ENCODE peak calls at places on chromosome 5, in seven cellular contexts. One of them, this sample, is unnamed.
A peak's percentile ranks its signal among the peaks of the same experiment; 100 is the strongest.

GRCh38 chr5:101012880-101013279 is 109.8 kb upstream of the ST8SIA4 start:
- DNase-seq in heart left ventricle: no peak
- DNase-seq in dorsolateral prefrontal cortex: no peak
- DNase-seq in breast epithelium: no peak
- DNase-seq in uterus: no peak
- DNase-seq in HCT116: no peak
- DNase-seq in PC-3: peak; percentile 11
- DNase-seq in this sample: peak; percentile 1

GRCh38 chr5:139110526-139111168 is 87.5 kb downstream of the SIL1 start:
- DNase-seq in HCT116: no peak
- DNase-seq in breast epithelium: no peak
- DNase-seq in heart left ventricle: no peak
- DNase-seq in PC-3: no peak
- DNase-seq in uterus: no peak
- DNase-seq in dorsolateral prefrontal cortex: peak; percentile 56
- DNase-seq in this sample: no peak

GRCh38 chr5:175752826-175753535 is 95.1 kb downstream of the HRH2 start:
- DNase-seq in dorsolateral prefrontal cortex: no peak
- DNase-seq in uterus: no peak
- DNase-seq in breast epithelium: no peak
- DNase-seq in HCT116: no peak
- DNase-seq in PC-3: no peak
- DNase-seq in heart left ventricle: no peak
- DNase-seq in this sample: no peak

GRCh38 chr5:67520161-67520886 is 323.7 kb upstream of the CD180 start:
- DNase-seq in PC-3: no peak
- DNase-seq in dorsolateral prefrontal cortex: no peak
- DNase-seq in uterus: no peak
- DNase-seq in heart left ventricle: no peak
- DNase-seq in HCT116: no peak
- DNase-seq in breast epithelium: no peak
- DNase-seq in this sample: no peak

GRCh38 chr5:3787604-3788003 is 192.0 kb downstream of the IRX1 start:
- DNase-seq in PC-3: no peak
- DNase-seq in uterus: no peak
- DNase-seq in HCT116: no peak
- DNase-seq in breast epithelium: no peak
- DNase-seq in dorsolateral prefrontal cortex: no peak
- DNase-seq in heart left ventricle: no peak
- DNase-seq in this sample: no peak

GRCh38 chr5:150122158-150122510 is 33.5 kb downstream of the PDGFRB start:
- DNase-seq in HCT116: no peak
- DNase-seq in breast epithelium: no peak
- DNase-seq in uterus: peak; percentile 15
- DNase-seq in heart left ventricle: peak; percentile 27
- DNase-seq in PC-3: peak; percentile 31
- DNase-seq in dorsolateral prefrontal cortex: no peak
- DNase-seq in this sample: no peak

GRCh38 chr5:168477060-168477459 is 9.2 kb upstream of the RARS1 start:
- DNase-seq in dorsolateral prefrontal cortex: no peak
- DNase-seq in HCT116: no peak
- DNase-seq in heart left ventricle: no peak
- DNase-seq in breast epithelium: no peak
- DNase-seq in PC-3: no peak
- DNase-seq in uterus: no peak
- DNase-seq in this sample: peak; percentile 43

GRCh38 chr5:148828461-148829247 is 2.2 kb downstream of the ADRB2 start:
- DNase-seq in PC-3: peak; percentile 86
- DNase-seq in breast epithelium: no peak
- DNase-seq in HCT116: no peak
- DNase-seq in heart left ventricle: no peak
- DNase-seq in uterus: no peak
- DNase-seq in dorsolateral prefrontal cortex: no peak
- DNase-seq in this sample: no peak

GRCh38 chr5:78537821-78538220 is 110.8 kb downstream of the LHFPL2 start:
- DNase-seq in heart left ventricle: no peak
- DNase-seq in HCT116: no peak
- DNase-seq in dorsolateral prefrontal cortex: no peak
- DNase-seq in PC-3: peak; percentile 65
- DNase-seq in uterus: peak; percentile 56
- DNase-seq in breast epithelium: no peak
- DNase-seq in this sample: peak; percentile 72

GRCh38 chr5:99929067-99929805 is 605.9 kb upstream of the FAM174A start:
- DNase-seq in uterus: no peak
- DNase-seq in PC-3: no peak
- DNase-seq in breast epithelium: no peak
- DNase-seq in heart left ventricle: no peak
- DNase-seq in dorsolateral prefrontal cortex: no peak
- DNase-seq in HCT116: no peak
- DNase-seq in this sample: no peak

GRCh38 chr5:53114988-53115387 is 5.4 kb upstream of the MOCS2 start:
- DNase-seq in uterus: no peak
- DNase-seq in breast epithelium: no peak
- DNase-seq in heart left ventricle: no peak
- DNase-seq in HCT116: no peak
- DNase-seq in PC-3: peak; percentile 45
- DNase-seq in dorsolateral prefrontal cortex: no peak
- DNase-seq in this sample: peak; percentile 53

GRCh38 chr5:167513383-167513782 is 778.1 kb upstream of the WWC1 start:
- DNase-seq in HCT116: no peak
- DNase-seq in breast epithelium: no peak
- DNase-seq in uterus: no peak
- DNase-seq in heart left ventricle: no peak
- DNase-seq in dorsolateral prefrontal cortex: no peak
- DNase-seq in PC-3: no peak
- DNase-seq in this sample: no peak

GRCh38 chr5:172107606-172108005 is 80.4 kb downstream of the STK10 start:
- DNase-seq in dorsolateral prefrontal cortex: no peak
- DNase-seq in HCT116: no peak
- DNase-seq in uterus: no peak
- DNase-seq in PC-3: peak; percentile 57
- DNase-seq in heart left ventricle: no peak
- DNase-seq in breast epithelium: no peak
- DNase-seq in this sample: peak; percentile 79

GRCh38 chr5:150020249-150020648 is 19.7 kb downstream of the HMGXB3 start:
- DNase-seq in HCT116: no peak
- DNase-seq in uterus: no peak
- DNase-seq in heart left ventricle: no peak
- DNase-seq in dorsolateral prefrontal cortex: no peak
- DNase-seq in breast epithelium: no peak
- DNase-seq in PC-3: no peak
- DNase-seq in this sample: no peak

GRCh38 chr5:97019435-97020117 is 83.7 kb downstream of the LNPEP start:
- DNase-seq in breast epithelium: no peak
- DNase-seq in PC-3: no peak
- DNase-seq in dorsolateral prefrontal cortex: no peak
- DNase-seq in uterus: no peak
- DNase-seq in heart left ventricle: no peak
- DNase-seq in HCT116: no peak
- DNase-seq in this sample: peak; percentile 23

GRCh38 chr5:125065114-125065513 is 318.7 kb upstream of the ZNF608 start:
- DNase-seq in PC-3: peak; percentile 39
- DNase-seq in breast epithelium: no peak
- DNase-seq in heart left ventricle: no peak
- DNase-seq in uterus: no peak
- DNase-seq in HCT116: no peak
- DNase-seq in dorsolateral prefrontal cortex: no peak
- DNase-seq in this sample: no peak

GRCh38 chr5:72417333-72418062 is 89.7 kb downstream of the ZNF366 start:
- DNase-seq in HCT116: no peak
- DNase-seq in uterus: no peak
- DNase-seq in dorsolateral prefrontal cortex: no peak
- DNase-seq in PC-3: no peak
- DNase-seq in heart left ventricle: no peak
- DNase-seq in breast epithelium: no peak
- DNase-seq in this sample: no peak

GRCh38 chr5:56496581-56497063 is 263.5 kb upstream of the ANKRD55 start:
- DNase-seq in PC-3: no peak
- DNase-seq in breast epithelium: no peak
- DNase-seq in HCT116: no peak
- DNase-seq in dorsolateral prefrontal cortex: no peak
- DNase-seq in uterus: no peak
- DNase-seq in heart left ventricle: no peak
- DNase-seq in this sample: no peak

GRCh38 chr5:104909803-104910202 is 1347.2 kb upstream of the NUDT12 start:
- DNase-seq in dorsolateral prefrontal cortex: no peak
- DNase-seq in uterus: no peak
- DNase-seq in HCT116: no peak
- DNase-seq in breast epithelium: no peak
- DNase-seq in PC-3: peak; percentile 71
- DNase-seq in heart left ventricle: no peak
- DNase-seq in this sample: no peak

GRCh38 chr5:107100121-107100520 is 570.6 kb downstream of the EFNA5 start:
- DNase-seq in uterus: no peak
- DNase-seq in heart left ventricle: no peak
- DNase-seq in dorsolateral prefrontal cortex: no peak
- DNase-seq in PC-3: peak; percentile 1
- DNase-seq in breast epithelium: no peak
- DNase-seq in HCT116: no peak
- DNase-seq in this sample: no peak

GRCh38 chr5:100828071-100828689 is 74.9 kb downstream of the ST8SIA4 start:
- DNase-seq in dorsolateral prefrontal cortex: no peak
- DNase-seq in heart left ventricle: no peak
- DNase-seq in uterus: no peak
- DNase-seq in HCT116: no peak
- DNase-seq in PC-3: no peak
- DNase-seq in breast epithelium: no peak
- DNase-seq in this sample: no peak

GRCh38 chr5:36417668-36418067 is 116.0 kb upstream of the RANBP3L start:
- DNase-seq in uterus: no peak
- DNase-seq in PC-3: peak; percentile 43
- DNase-seq in breast epithelium: no peak
- DNase-seq in heart left ventricle: no peak
- DNase-seq in dorsolateral prefrontal cortex: no peak
- DNase-seq in HCT116: no peak
- DNase-seq in this sample: no peak
- TF ChIP-seq CTCF in uterus: no peak
- TF ChIP-seq CTCF in PC-3: no peak
- TF ChIP-seq CTCF in breast epithelium: no peak
- TF ChIP-seq CTCF in heart left ventricle: no peak
- TF ChIP-seq CTCF in dorsolateral prefrontal cortex: no peak
- TF ChIP-seq CTCF in HCT116: no peak
- TF ChIP-seq CTCF in this sample: no peak

GRCh38 chr5:111685969-111686368 is 71.0 kb downstream of the NREP start:
- DNase-seq in uterus: no peak
- DNase-seq in breast epithelium: no peak
- DNase-seq in dorsolateral prefrontal cortex: no peak
- DNase-seq in HCT116: peak; percentile 16
- DNase-seq in heart left ventricle: no peak
- DNase-seq in PC-3: peak; percentile 65
- DNase-seq in this sample: no peak
- H3K4me3 ChIP-seq in uterus: no peak overlapping the region
- H3K4me3 ChIP-seq in breast epithelium: no peak overlapping the region
- H3K4me3 ChIP-seq in dorsolateral prefrontal cortex: no peak overlapping the region
- H3K4me3 ChIP-seq in HCT116: no peak overlapping the region
- H3K4me3 ChIP-seq in heart left ventricle: no peak overlapping the region
- H3K4me3 ChIP-seq in PC-3: no peak overlapping the region
- H3K4me3 ChIP-seq in this sample: no peak overlapping the region

DNA sequence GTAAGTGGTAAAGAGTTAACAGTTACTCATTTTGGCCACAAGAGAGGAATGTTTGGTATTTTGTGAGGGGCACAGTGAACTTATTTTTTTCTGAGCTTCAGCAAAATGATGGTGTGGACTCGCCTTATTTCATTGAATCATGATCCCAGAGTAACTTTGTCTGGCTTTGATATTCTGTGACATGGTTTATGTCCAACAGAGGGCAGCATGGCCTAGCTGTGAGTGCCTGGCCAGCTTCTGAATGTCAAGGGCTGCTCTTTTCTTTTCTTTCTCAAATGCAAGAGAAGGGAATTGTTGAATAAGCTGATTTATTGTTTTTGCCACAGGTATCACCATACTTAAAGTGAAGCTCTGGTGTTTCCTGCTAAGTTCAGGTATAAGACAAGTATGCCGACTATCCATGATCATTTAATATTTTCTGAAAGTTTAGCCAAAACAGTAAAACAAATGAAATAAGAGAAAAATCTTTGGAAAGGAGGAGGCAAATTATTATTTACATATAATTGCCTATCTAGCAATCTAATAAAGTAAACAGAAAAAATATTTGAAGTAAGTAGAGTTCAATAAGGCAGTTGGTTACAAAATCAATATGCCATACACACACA is 31.7 kb downstream of the MRPL22 start:
- DNase-seq in heart left ventricle: peak; percentile 37
- DNase-seq in dorsolateral prefrontal cortex: peak; percentile 32
- DNase-seq in HCT116: peak; percentile 35
- DNase-seq in breast epithelium: no peak
- DNase-seq in uterus: no peak
- DNase-seq in PC-3: peak; percentile 56
- DNase-seq in this sample: peak; percentile 72
- TF ChIP-seq CTCF in heart left ventricle: peak; percentile 43
- TF ChIP-seq CTCF in dorsolateral prefrontal cortex: peak; percentile 54
- TF ChIP-seq CTCF in HCT116: peak; percentile 73
- TF ChIP-seq CTCF in breast epithelium: peak; percentile 27
- TF ChIP-seq CTCF in uterus: peak; percentile 19
- TF ChIP-seq CTCF in PC-3: peak; percentile 71
- TF ChIP-seq CTCF in this sample: peak; percentile 74

DNA sequence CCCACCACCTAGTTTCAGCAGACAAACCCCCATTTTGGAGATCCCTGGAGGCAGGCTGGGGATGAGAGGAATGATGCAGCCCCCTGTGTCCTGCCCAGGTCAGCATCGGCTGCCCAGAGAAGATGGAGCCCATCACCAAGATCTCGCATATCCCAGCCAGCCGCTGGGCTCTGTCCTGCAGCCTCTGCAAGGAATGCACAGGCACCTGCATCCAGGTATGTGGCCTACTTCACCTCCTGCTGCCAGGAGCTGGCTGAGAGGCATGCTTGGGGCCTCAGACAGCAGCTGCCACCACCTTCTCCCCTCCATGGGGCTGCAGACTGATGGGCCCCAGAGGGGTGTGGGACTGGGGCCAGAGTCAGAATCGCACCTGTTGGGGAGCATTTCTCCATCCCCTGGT is 38.9 kb downstream of the JADE2 start:
- DNase-seq in uterus: no peak
- DNase-seq in breast epithelium: no peak
- DNase-seq in dorsolateral prefrontal cortex: no peak
- DNase-seq in HCT116: no peak
- DNase-seq in heart left ventricle: no peak
- DNase-seq in PC-3: no peak
- DNase-seq in this sample: no peak
- H3K4me3 ChIP-seq in uterus: no peak overlapping the region
- H3K4me3 ChIP-seq in breast epithelium: no peak overlapping the region
- H3K4me3 ChIP-seq in dorsolateral prefrontal cortex: no peak overlapping the region
- H3K4me3 ChIP-seq in HCT116: no peak overlapping the region
- H3K4me3 ChIP-seq in heart left ventricle: no peak overlapping the region
- H3K4me3 ChIP-seq in PC-3: no peak overlapping the region
- H3K4me3 ChIP-seq in this sample: no peak overlapping the region

GRCh38 chr5:61139094-61139873 is 23.0 kb downstream of the SMIM15 start:
- DNase-seq in heart left ventricle: no peak
- DNase-seq in uterus: no peak
- DNase-seq in dorsolateral prefrontal cortex: no peak
- DNase-seq in breast epithelium: no peak
- DNase-seq in HCT116: no peak
- DNase-seq in PC-3: peak; percentile 26
- DNase-seq in this sample: peak; percentile 32
- TF ChIP-seq CTCF in heart left ventricle: no peak
- TF ChIP-seq CTCF in uterus: no peak
- TF ChIP-seq CTCF in dorsolateral prefrontal cortex: no peak
- TF ChIP-seq CTCF in breast epithelium: no peak
- TF ChIP-seq CTCF in HCT116: peak; percentile 59
- TF ChIP-seq CTCF in PC-3: peak; percentile 58
- TF ChIP-seq CTCF in this sample: peak; percentile 48